ENCODE peak calls at places on chromosome 4, in nine cellular contexts. E is lower lobe of right lung, I is HFF-Myc, U is Caco-2, V is germinal center, C is T47D, K is NCI-H446 treated with DMSO at 0.1 percent for 48 hours, Q is Daoy, W is choroid plexus epithelial cell. O is an unnamed sample.

GRCh38 chr4:1766336-1767057 is 26.6 kb upstream of the FGFR3 start:
- DNase-seq in E (no peak), I (no peak), U (peak), V (no peak), C (peak), K (no peak), Q (no peak), W (no peak), O (no peak)

GRCh38 chr4:183659919-183660318 is 826 bp downstream of the TRAPPC11 start:
- DNase-seq in E (no peak), I (no peak), U (no peak), V (no peak), C (no peak), K (no peak), Q (no peak), W (peak), O (no peak)

GRCh38 chr4:44583393-44583792 is 68.0 kb downstream of the YIPF7 start:
- DNase-seq in E (no peak), I (no peak), U (no peak), V (no peak), C (no peak), K (peak), Q (no peak), W (no peak), O (no peak)

GRCh38 chr4:1026115-1026514 is 14.7 kb downstream of the FGFRL1 start:
- DNase-seq in E (no peak), I (no peak), U (no peak), V (peak), C (peak), K (no peak), Q (peak), W (peak), O (no peak)

GRCh38 chr4:55396305-55397023 is 707 bp downstream of the TMEM165 start:
- DNase-seq in E (peak), I (no peak), U (peak), V (peak), C (peak), K (peak), Q (peak), W (peak), O (peak)

GRCh38 chr4:184067931-184068554 is 149.6 kb downstream of the ENPP6 start:
- DNase-seq in E (no peak), I (no peak), U (no peak), V (no peak), C (no peak), K (no peak), Q (no peak), W (no peak), O (no peak)

GRCh38 chr4:5137927-5138326 is 86.6 kb downstream of the STK32B start:
- DNase-seq in E (no peak), I (no peak), U (no peak), V (no peak), C (no peak), K (no peak), Q (no peak), W (no peak), O (no peak)

GRCh38 chr4:30402276-30402675 is 317.9 kb upstream of the PCDH7 start:
- DNase-seq in E (no peak), I (no peak), U (no peak), V (no peak), C (no peak), K (no peak), Q (no peak), W (peak), O (no peak)

GRCh38 chr4:84578540-84579409 is 4.2 kb upstream of the CDS1 start:
- DNase-seq in E (no peak), I (peak), U (peak), V (no peak), C (peak), K (peak), Q (peak), W (peak), O (peak)

GRCh38 chr4:86453044-86453501 is 93.2 kb upstream of the MAPK10 start:
- DNase-seq in E (no peak), I (no peak), U (no peak), V (no peak), C (peak), K (no peak), Q (peak), W (peak), O (no peak)

GRCh38 chr4:139768913-139769312 is 103.3 kb downstream of the MGST2 start:
- DNase-seq in E (no peak), I (no peak), U (no peak), V (no peak), C (no peak), K (no peak), Q (no peak), W (peak), O (no peak)

GRCh38 chr4:7526491-7526890 is 91.8 kb upstream of the PSAPL1 start:
- DNase-seq in E (no peak), I (no peak), U (no peak), V (no peak), C (no peak), K (no peak), Q (no peak), W (no peak), O (no peak)

GRCh38 chr4:147160908-147161513 is 215.3 kb upstream of the TTC29 start:
- DNase-seq in E (no peak), I (peak), U (peak), V (peak), C (peak), K (peak), Q (peak), W (peak), O (no peak)

GRCh38 chr4:83093060-83093640 is 21.4 kb downstream of the PLAC8 start:
- DNase-seq in E (no peak), I (no peak), U (no peak), V (no peak), C (no peak), K (no peak), Q (no peak), W (no peak), O (no peak)

GRCh38 chr4:145298885-145299284 is 118.5 kb upstream of the OTUD4 start:
- DNase-seq in E (no peak), I (no peak), U (no peak), V (no peak), C (peak), K (no peak), Q (peak), W (no peak), O (no peak)

O was measured in amniotic stem cell.